ENCODE peak calls at places on chromosomes 6 and 20, in seven cellular contexts. O is A673; U is body of pancreas; Z is CD8-positive, alpha-beta memory T cell; J is ovary; T is AG04450; W is HL-60. Y is an unnamed sample.

GRCh38 chr6:126919947-126920346 is 198.5 kb upstream of the RSPO3 start:
- DNase-seq in O (peak; percentile 6), J (no peak), T (peak; percentile 90), Z (no peak), W (no peak), U (peak; percentile 6), Y (no peak)

GRCh38 chr6:79079425-79080130 is 1.5 kb upstream of the PHIP start:
- DNase-seq in U (no peak), O (no peak), T (no peak), Z (no peak), J (no peak), W (no peak), Y (peak; percentile 47)

GRCh38 chr6:22057962-22058361 is 238.9 kb downstream of the PRL start:
- DNase-seq in T (no peak), W (no peak), U (no peak), Z (no peak), O (no peak), J (no peak), Y (no peak)

GRCh38 chr6:129184808-129185366 is 301.9 kb downstream of the LAMA2 start:
- DNase-seq in J (no peak), T (no peak), U (no peak), O (no peak), Z (no peak), W (no peak), Y (no peak)

GRCh38 chr20:48102821-48103635 is 317.7 kb upstream of the SULF2 start:
- DNase-seq in O (no peak), T (no peak), W (no peak), Z (no peak), U (no peak), J (peak; percentile 40), Y (no peak)

GRCh38 chr6:144659202-144659731 is 374.1 kb downstream of the UTRN start:
- DNase-seq in J (peak; percentile 65), T (no peak), W (no peak), O (no peak), U (peak; percentile 61), Z (no peak), Y (peak; percentile 79)

GRCh38 chr20:49166534-49167449 is 21.3 kb downstream of the STAU1 start:
- DNase-seq in J (no peak), T (no peak), W (no peak), U (no peak), O (no peak), Z (no peak), Y (no peak)

GRCh38 chr20:58388028-58388601 is 914 bp upstream of the VAPB start:
- DNase-seq in U (no peak), Z (no peak), O (no peak), T (no peak), W (no peak), J (no peak), Y (no peak)

GRCh38 chr6:100614386-100614785 is 149.7 kb upstream of the SIM1 start:
- DNase-seq in O (no peak), U (no peak), T (no peak), J (no peak), W (no peak), Z (no peak), Y (peak; percentile 7)

GRCh38 chr6:82818727-82819126 is 246.9 kb downstream of the UBE3D start:
- DNase-seq in J (no peak), Z (no peak), U (no peak), W (no peak), O (no peak), T (peak; percentile 46), Y (no peak)

GRCh38 chr6:75824160-75824559 is 75.1 kb downstream of the MYO6 start:
- DNase-seq in Z (no peak), T (no peak), O (no peak), J (no peak), W (no peak), U (no peak), Y (no peak)

GRCh38 chr6:160348209-160348551 is at the start of gene SLC22A3:
- DNase-seq in W (no peak), U (no peak), Z (no peak), O (no peak), T (no peak), J (peak; percentile 79), Y (no peak)

GRCh38 chr20:34475979-34476736 is 40.1 kb upstream of the DYNLRB1 start:
- DNase-seq in T (no peak), U (peak; percentile 43), W (no peak), Z (no peak), O (no peak), J (peak; percentile 52), Y (no peak)

GRCh38 chr6:144922120-144922722 is 637.1 kb downstream of the UTRN start:
- DNase-seq in U (peak; percentile 3), T (no peak), Z (no peak), O (no peak), J (no peak), W (no peak), Y (no peak)

GRCh38 chr20:61759286-61760065 is 306.2 kb downstream of the TAF4 start:
- DNase-seq in J (no peak), W (no peak), T (no peak), Z (no peak), O (no peak), U (no peak), Y (no peak)

GRCh38 chr6:106124437-106125423 is 38.6 kb downstream of the PRDM1 start:
- DNase-seq in O (no peak), J (no peak), T (no peak), W (no peak), Z (no peak), U (no peak), Y (no peak)

DNA sequence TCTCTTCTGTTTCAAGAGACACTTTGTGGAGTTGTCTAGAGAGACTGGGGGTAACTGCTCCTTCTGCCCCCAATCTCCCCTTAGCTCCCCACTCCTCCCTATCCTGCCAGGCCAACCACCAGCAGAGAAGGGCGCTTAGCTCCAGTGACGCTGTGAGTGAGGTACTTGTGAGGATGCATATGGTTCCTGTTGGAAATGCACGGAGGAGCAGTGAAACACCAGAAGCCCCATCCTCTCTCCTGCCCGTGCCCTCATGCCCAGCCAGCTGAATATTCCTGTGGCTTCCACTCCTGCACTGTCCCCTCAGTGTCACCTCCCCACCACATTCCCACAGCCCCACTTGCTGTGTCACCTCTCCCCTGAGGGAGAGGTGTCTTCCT is 11.9 kb downstream of the NT5E start:
- DNase-seq in U (no peak), Z (no peak), W (no peak), T (no peak), J (no peak), O (no peak), Y (no peak)
- H3K27ac ChIP-seq in U (no peak overlapping the region), Z (peak overlapping the region; percentile 18), W (no peak overlapping the region), T (no peak overlapping the region), J (peak overlapping the region; percentile 70), O (no peak overlapping the region), Y (no peak overlapping the region)

GRCh38 chr6:17281497-17282481 is 628 bp downstream of the RBM24 start:
- DNase-seq in J (peak; percentile 32), O (no peak), Z (no peak), W (no peak), U (peak; percentile 3), T (no peak), Y (peak; percentile 40)
- H3K27me3 ChIP-seq in J (no peaks in the 10 kb centered on the region), O (peaks cover 6% of the 10 kb centered on the region), Z (peaks cover 10% of the 10 kb centered on the region), W (peaks cover 30% of the 10 kb centered on the region), U (no peaks in the 10 kb centered on the region), T (no peaks in the 10 kb centered on the region), Y (no peaks in the 10 kb centered on the region)

DNA sequence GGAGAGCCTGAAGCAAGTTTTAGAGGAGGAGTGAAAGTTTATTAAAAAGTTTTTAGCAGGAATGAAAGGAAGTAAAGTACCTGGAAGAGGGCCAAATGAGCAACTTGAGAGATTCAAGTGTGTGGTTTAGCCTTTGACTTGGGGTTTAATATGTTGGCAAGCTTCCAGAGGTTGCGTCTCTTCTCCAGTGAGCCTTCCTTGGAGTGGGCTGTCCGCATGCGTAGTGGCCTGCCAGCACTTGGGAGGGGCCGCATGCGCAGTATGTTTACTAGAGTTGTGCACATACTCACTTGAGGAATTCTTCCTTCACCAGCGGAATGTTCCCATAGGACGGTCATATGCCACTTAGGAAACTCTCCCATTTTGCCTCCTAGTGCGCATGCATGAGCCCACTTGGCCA is 235.2 kb downstream of the ALDH8A1 start:
- DNase-seq in U (peak; percentile 20), Z (no peak), T (no peak), O (no peak), J (no peak), W (no peak), Y (no peak)
- H3K27ac ChIP-seq in U (no peak overlapping the region), Z (no peak overlapping the region), T (no peak overlapping the region), O (no peak overlapping the region), J (no peak overlapping the region), W (no peak overlapping the region), Y (no peak overlapping the region)

GRCh38 chr6:24391756-24392405 is 10.9 kb upstream of the MRS2 start:
- DNase-seq in O (no peak), J (no peak), Z (no peak), W (no peak), T (no peak), U (no peak), Y (no peak)
- H3K27me3 ChIP-seq in O (no peaks in the 10 kb centered on the region), J (no peaks in the 10 kb centered on the region), Z (no peaks in the 10 kb centered on the region), W (no peaks in the 10 kb centered on the region), T (peaks cover 5% of the 10 kb centered on the region), U (no peaks in the 10 kb centered on the region), Y (no peaks in the 10 kb centered on the region)

Y was measured in SJCRH30.